ENCODE peak calls at places on chromosomes 11 and 22, in nine cellular contexts. S, G, Y, Q, E, K, T, B and M are unnamed samples. For H3K36me3, the result is how much of the 10 kb centered on the place peaks cover.

GRCh38 chr11:27076121-27076589 is 35.5 kb downstream of the BBOX1 start:
- DNase-seq in K (peak), B (no peak), S (no peak), G (no peak), Y (no peak), T (no peak), E (no peak), Q (no peak), M (no peak)

GRCh38 chr22:46077669-46078099 is 72.6 kb upstream of the PPARA start:
- DNase-seq in S (no peak), Y (no peak), E (no peak), K (no peak), Q (no peak), T (no peak), G (peak), B (no peak), M (no peak)

GRCh38 chr11:93942176-93942575 is 79.0 kb upstream of the HEPHL1 start:
- DNase-seq in Q (no peak), Y (no peak), E (no peak), K (no peak), T (no peak), S (no peak), G (no peak), B (no peak), M (no peak)

GRCh38 chr11:36711104-36711825 is 113.2 kb upstream of the RAG2 start:
- DNase-seq in Y (peak), G (peak), E (peak), Q (peak), B (no peak), K (no peak), S (no peak), T (no peak), M (no peak)

GRCh38 chr11:8247312-8247711 is 16.4 kb downstream of the LMO1 start:
- DNase-seq in E (no peak), B (no peak), Q (peak), K (no peak), T (no peak), Y (peak), G (peak), S (peak), M (no peak)

GRCh38 chr11:95699631-95700470 is 89.7 kb downstream of the FAM76B start:
- DNase-seq in Y (no peak), K (no peak), Q (no peak), B (no peak), T (no peak), S (no peak), E (no peak), G (peak), M (no peak)

GRCh38 chr11:111514216-111515031 is at the start of gene HOATZ:
- DNase-seq in Y (peak), B (peak), E (no peak), K (peak), G (no peak), Q (no peak), S (no peak), T (no peak), M (peak)

GRCh38 chr22:30127749-30128166 is 47.5 kb downstream of the HORMAD2 start:
- DNase-seq in T (no peak), S (no peak), B (no peak), Y (no peak), E (no peak), K (no peak), G (peak), Q (no peak), M (no peak)

GRCh38 chr11:70323811-70324210 is 53.3 kb downstream of the PPFIA1 start:
- DNase-seq in B (no peak), E (no peak), K (no peak), Q (no peak), S (no peak), G (peak), T (no peak), Y (no peak), M (no peak)

GRCh38 chr11:31806186-31806943 is 4.8 kb downstream of the PAX6 start:
- DNase-seq in G (no peak), K (peak), T (no peak), E (no peak), B (no peak), Y (peak), Q (no peak), S (no peak), M (no peak)

GRCh38 chr11:130550984-130551383 is 102.5 kb downstream of the ADAMTS15 start:
- DNase-seq in G (no peak), T (no peak), E (no peak), S (no peak), Q (no peak), K (no peak), Y (no peak), B (no peak), M (no peak)

GRCh38 chr11:34266090-34266912 is 91.5 kb downstream of the ABTB2 start:
- DNase-seq in B (no peak), T (no peak), S (no peak), E (no peak), G (peak), Y (no peak), Q (peak), K (no peak), M (peak)

GRCh38 chr11:95279921-95280861 is 49.2 kb upstream of the SESN3 start:
- DNase-seq in K (no peak), G (peak), E (peak), Q (peak), S (no peak), T (no peak), B (peak), Y (peak), M (peak)

GRCh38 chr11:107102692-107103463 is 84.6 kb upstream of the GUCY1A2 start:
- DNase-seq in G (no peak), E (no peak), T (no peak), S (no peak), B (no peak), K (no peak), Y (peak), Q (no peak), M (no peak)

GRCh38 chr22:49099496-49100124 is 728.1 kb downstream of the BRD1 start:
- DNase-seq in Y (no peak), G (peak), E (no peak), K (no peak), S (no peak), Q (peak), T (peak), B (no peak), M (peak)

GRCh38 chr22:29733362-29734322 is 13.8 kb downstream of the CABP7 start:
- DNase-seq in T (no peak), K (no peak), E (no peak), S (no peak), Y (no peak), G (no peak), B (peak), Q (no peak), M (peak)

GRCh38 chr11:78798567-78799170 is 224.0 kb upstream of the NARS2 start:
- DNase-seq in E (peak), Y (peak), B (peak), S (peak), Q (peak), T (peak), G (peak), K (peak), M (peak)

GRCh38 chr11:36253238-36253637 is 36.0 kb downstream of the COMMD9 start:
- DNase-seq in Y (peak), T (no peak), G (no peak), E (no peak), B (peak), Q (no peak), S (no peak), K (peak), M (no peak)

GRCh38 chr11:8363924-8364323 is 100.2 kb upstream of the LMO1 start:
- DNase-seq in K (no peak), T (no peak), G (peak), B (no peak), Q (no peak), Y (no peak), S (no peak), E (no peak), M (no peak)

GRCh38 chr11:1051356-1052132 is 15.0 kb upstream of the MUC6 start:
- DNase-seq in E (no peak), G (no peak), K (no peak), B (peak), T (no peak), Q (no peak), S (no peak), Y (no peak), M (no peak)

DNA sequence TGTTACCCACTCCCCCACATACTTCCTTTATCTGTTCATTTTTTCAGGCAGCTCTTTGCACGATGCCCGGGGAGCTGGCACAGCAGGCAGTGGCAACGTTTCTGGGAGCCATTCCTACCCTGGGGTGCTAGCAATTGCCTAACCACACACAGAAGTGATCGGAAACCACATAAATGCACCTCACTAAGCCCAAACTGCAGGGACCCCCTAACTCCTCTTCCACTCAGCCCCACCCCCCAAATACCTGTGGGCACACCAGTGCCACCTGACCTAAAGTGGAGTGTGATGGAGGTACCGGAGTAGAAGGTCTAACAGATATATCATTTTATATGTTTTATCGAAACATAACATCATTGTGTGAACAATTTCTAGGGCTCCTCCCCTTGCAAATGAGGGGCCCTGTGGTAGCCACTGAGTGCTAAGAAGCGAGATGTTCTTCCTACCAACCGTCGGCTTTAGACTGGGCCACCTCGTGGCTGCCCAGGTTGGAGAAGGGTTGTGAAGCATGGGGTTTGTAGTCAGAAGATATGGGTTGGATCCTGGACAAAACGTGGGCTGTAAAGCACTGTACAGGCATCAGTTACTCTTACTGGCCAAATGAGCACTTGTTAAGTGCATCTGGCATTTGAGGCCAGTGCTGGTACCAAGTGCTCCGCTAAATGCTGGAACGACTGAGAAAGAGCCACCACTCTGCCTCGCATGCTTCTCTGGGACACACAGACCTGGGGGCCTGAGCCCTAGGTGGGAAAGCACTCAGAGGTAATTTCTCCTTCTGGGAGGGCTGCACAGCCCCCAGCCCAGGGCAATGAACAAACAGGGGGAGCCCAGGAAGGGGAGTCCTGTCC is 2.8 kb downstream of the MRGPRD start:
- DNase-seq in G (no peak), T (no peak), E (no peak), Q (no peak), B (no peak), K (no peak), Y (no peak), S (no peak), M (peak)
- TF ChIP-seq EZH2phosphoT487 in G (no peak), T (no peak), E (no peak), Q (no peak), B (no peak), K (no peak), Y (no peak), S (no peak), M (no peak)

DNA sequence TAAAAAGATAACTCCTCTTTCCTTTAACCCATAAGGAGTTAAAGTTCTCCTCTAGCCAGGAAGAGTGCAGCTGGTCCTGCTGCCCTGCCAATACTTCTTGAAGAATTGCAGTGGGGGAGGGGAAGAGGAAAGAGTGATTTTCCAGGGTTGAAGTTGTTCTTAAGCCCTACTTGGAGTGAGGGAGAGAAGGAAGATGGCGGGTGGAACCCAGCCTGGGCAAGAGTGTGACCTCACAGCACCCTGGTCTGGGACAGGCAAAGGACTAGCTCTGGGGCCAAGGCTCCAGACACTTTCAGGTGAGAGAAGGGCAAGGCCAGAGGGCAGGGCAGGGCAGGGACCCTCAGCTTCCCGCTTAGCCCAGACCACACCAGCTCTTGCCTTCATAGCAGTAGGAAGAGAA is 6.6 kb downstream of the TNKS1BP1 start:
- DNase-seq in K (no peak), B (no peak), Q (no peak), T (no peak), Y (no peak), E (no peak), S (no peak), G (peak), M (no peak)
- H3K36me3 ChIP-seq in K (under half), B (half or more), Q (under half), T (under half), Y (under half), E (under half), S (under half), G (under half), M (under half)

GRCh38 chr11:57248780-57249383 is 11.8 kb upstream of the APLNR start:
- DNase-seq in E (peak), T (peak), K (peak), S (peak), G (peak), Y (peak), B (peak), Q (peak), M (peak)
- H3K4me2 ChIP-seq in E (no peak), T (no peak), K (no peak), S (no peak), G (peak), Y (no peak), B (no peak), Q (no peak), M (no peak)

GRCh38 chr11:76699461-76700091 is 29.0 kb upstream of the LRRC32 start:
- DNase-seq in G (peak), Y (no peak), E (no peak), K (no peak), T (no peak), Q (no peak), S (no peak), B (no peak), M (no peak)
- TF ChIP-seq EZH2phosphoT487 in G (no peak), Y (no peak), E (no peak), K (no peak), T (no peak), Q (no peak), S (no peak), B (no peak), M (no peak)

GRCh38 chr11:65499713-65500261 is 942 bp downstream of the MALAT1 start:
- DNase-seq in B (no peak), Q (no peak), Y (no peak), K (no peak), T (no peak), S (peak), G (no peak), E (no peak), M (no peak)

GRCh38 chr11:65500262-65501004 is 1.6 kb downstream of the MALAT1 start:
- DNase-seq in K (no peak), Q (peak), G (peak), S (peak), E (peak), Y (no peak), T (no peak), B (no peak), M (peak)

GRCh38 chr11:65498042-65498726 is 661 bp upstream of the MALAT1 start:
- DNase-seq in E (peak), G (peak), Y (peak), S (peak), T (no peak), Q (peak), B (no peak), K (peak), M (peak)

GRCh38 chr11:65498727-65498976 is 193 bp upstream of the MALAT1 start:
- DNase-seq in Q (no peak), T (no peak), B (no peak), K (no peak), S (no peak), Y (no peak), G (no peak), E (no peak), M (no peak)

GRCh38 chr11:65498977-65499712 is at the start of gene MALAT1:
- DNase-seq in B (peak), T (peak), S (peak), Y (peak), G (peak), K (peak), Q (peak), E (peak), M (peak)
- H3K36me3 ChIP-seq in B (under half), T (under half), S (under half), Y (under half), G (half or more), K (under half), Q (under half), E (half or more), M (under half)

DNA sequence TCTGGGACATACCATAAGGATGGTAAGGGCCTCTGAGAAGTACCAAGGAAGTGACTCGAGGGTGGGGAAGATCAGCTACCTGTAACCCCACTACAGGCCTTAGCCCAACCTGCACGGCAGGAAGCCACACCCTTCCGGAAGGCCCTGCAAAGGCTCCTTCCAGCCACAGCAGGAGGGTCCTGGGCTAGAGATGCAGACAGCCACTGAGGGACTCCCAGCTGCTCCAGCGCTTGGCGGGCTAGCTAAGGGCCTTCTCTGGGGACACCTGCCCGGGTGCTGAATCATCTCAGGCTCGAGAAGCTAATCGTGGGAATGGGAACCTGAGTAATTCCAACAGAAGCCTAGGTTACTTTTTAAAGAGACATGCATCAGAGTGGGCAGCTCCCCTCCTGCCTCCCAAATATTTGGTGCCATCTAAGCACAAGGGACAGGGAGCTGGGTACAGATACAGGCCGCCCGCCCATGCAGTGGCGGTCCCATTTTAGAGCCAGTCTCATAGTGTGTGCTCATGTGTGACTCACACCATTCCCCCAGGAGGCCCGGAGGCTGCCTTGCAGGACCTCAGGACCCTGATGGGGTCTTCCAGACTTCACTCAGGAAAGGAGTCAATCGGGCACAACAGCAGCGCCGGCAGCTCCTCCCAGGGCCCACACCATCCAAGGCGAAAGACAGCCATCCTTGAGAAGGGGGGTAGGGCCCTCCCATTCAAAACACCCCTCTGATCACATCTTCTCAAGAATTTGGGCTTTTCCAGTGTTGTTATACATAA is 8.0 kb downstream of the MYH9 start:
- DNase-seq in E (no peak), S (peak), K (no peak), Y (no peak), Q (peak), G (peak), B (no peak), T (no peak), M (peak)
- H3K4me2 ChIP-seq in E (peak), S (peak), K (no peak), Y (peak), Q (peak), G (no peak), B (peak), T (peak), M (no peak)